ENCODE peak calls at places on chromosome 3, in six cellular contexts. One of them, this sample, is unnamed.

GRCh38 chr3:197124713-197125112 is 95.1 kb upstream of the MELTF start:
- DNase-seq in cardiac muscle cell: peak
- DNase-seq in brain microvascular endothelial cell: no peak
- DNase-seq in progenitor cell of endocrine pancreas: no peak
- DNase-seq in NCI-H226: no peak
- DNase-seq in NCI-H524 treated with DMSO at 0.1 percent for 48 hours: no peak
- DNase-seq in this sample: no peak

GRCh38 chr3:133733226-133733625 is 13.0 kb upstream of the TF start:
- DNase-seq in NCI-H524 treated with DMSO at 0.1 percent for 48 hours: no peak
- DNase-seq in NCI-H226: no peak
- DNase-seq in cardiac muscle cell: no peak
- DNase-seq in brain microvascular endothelial cell: no peak
- DNase-seq in progenitor cell of endocrine pancreas: no peak
- DNase-seq in this sample: no peak

GRCh38 chr3:64533565-64534317 is 154.1 kb downstream of the ADAMTS9 start:
- DNase-seq in progenitor cell of endocrine pancreas: peak
- DNase-seq in NCI-H524 treated with DMSO at 0.1 percent for 48 hours: peak
- DNase-seq in cardiac muscle cell: peak
- DNase-seq in NCI-H226: peak
- DNase-seq in brain microvascular endothelial cell: peak
- DNase-seq in this sample: peak

GRCh38 chr3:17233398-17233800 is 348.6 kb downstream of the PLCL2 start:
- DNase-seq in progenitor cell of endocrine pancreas: no peak
- DNase-seq in cardiac muscle cell: peak
- DNase-seq in NCI-H226: peak
- DNase-seq in NCI-H524 treated with DMSO at 0.1 percent for 48 hours: no peak
- DNase-seq in brain microvascular endothelial cell: peak
- DNase-seq in this sample: no peak

GRCh38 chr3:110625126-110625798 is 446.4 kb upstream of the NECTIN3 start:
- DNase-seq in progenitor cell of endocrine pancreas: no peak
- DNase-seq in brain microvascular endothelial cell: no peak
- DNase-seq in NCI-H226: peak
- DNase-seq in NCI-H524 treated with DMSO at 0.1 percent for 48 hours: no peak
- DNase-seq in cardiac muscle cell: peak
- DNase-seq in this sample: peak

GRCh38 chr3:113264249-113264648 is 52.9 kb downstream of the BOC start:
- DNase-seq in progenitor cell of endocrine pancreas: no peak
- DNase-seq in NCI-H524 treated with DMSO at 0.1 percent for 48 hours: peak
- DNase-seq in NCI-H226: no peak
- DNase-seq in cardiac muscle cell: no peak
- DNase-seq in brain microvascular endothelial cell: no peak
- DNase-seq in this sample: no peak

GRCh38 chr3:48268936-48269551 is 28.1 kb downstream of the ZNF589 start:
- DNase-seq in brain microvascular endothelial cell: no peak
- DNase-seq in progenitor cell of endocrine pancreas: no peak
- DNase-seq in NCI-H226: no peak
- DNase-seq in cardiac muscle cell: peak
- DNase-seq in NCI-H524 treated with DMSO at 0.1 percent for 48 hours: no peak
- DNase-seq in this sample: no peak

GRCh38 chr3:181715601-181716340 is 4.0 kb downstream of the SOX2 start:
- DNase-seq in NCI-H226: no peak
- DNase-seq in progenitor cell of endocrine pancreas: no peak
- DNase-seq in cardiac muscle cell: no peak
- DNase-seq in brain microvascular endothelial cell: no peak
- DNase-seq in NCI-H524 treated with DMSO at 0.1 percent for 48 hours: no peak
- DNase-seq in this sample: no peak

GRCh38 chr3:141632779-141633374 is 105.2 kb upstream of the RNF7 start:
- DNase-seq in NCI-H226: no peak
- DNase-seq in cardiac muscle cell: no peak
- DNase-seq in brain microvascular endothelial cell: no peak
- DNase-seq in progenitor cell of endocrine pancreas: no peak
- DNase-seq in NCI-H524 treated with DMSO at 0.1 percent for 48 hours: no peak
- DNase-seq in this sample: no peak

GRCh38 chr3:102722317-102722716 is 287.5 kb downstream of the ZPLD1 start:
- DNase-seq in NCI-H226: no peak
- DNase-seq in brain microvascular endothelial cell: no peak
- DNase-seq in progenitor cell of endocrine pancreas: no peak
- DNase-seq in cardiac muscle cell: no peak
- DNase-seq in NCI-H524 treated with DMSO at 0.1 percent for 48 hours: no peak
- DNase-seq in this sample: no peak

GRCh38 chr3:98914210-98915080 is 12.9 kb upstream of the DCBLD2 start:
- DNase-seq in NCI-H226: no peak
- DNase-seq in NCI-H524 treated with DMSO at 0.1 percent for 48 hours: no peak
- DNase-seq in progenitor cell of endocrine pancreas: no peak
- DNase-seq in brain microvascular endothelial cell: no peak
- DNase-seq in cardiac muscle cell: no peak
- DNase-seq in this sample: no peak

GRCh38 chr3:27326211-27326948 is 42.8 kb downstream of the NEK10 start:
- DNase-seq in cardiac muscle cell: peak
- DNase-seq in NCI-H226: no peak
- DNase-seq in NCI-H524 treated with DMSO at 0.1 percent for 48 hours: no peak
- DNase-seq in brain microvascular endothelial cell: peak
- DNase-seq in progenitor cell of endocrine pancreas: no peak
- DNase-seq in this sample: no peak

GRCh38 chr3:114120211-114120610 is 58.6 kb downstream of the DRD3 start:
- DNase-seq in brain microvascular endothelial cell: peak
- DNase-seq in progenitor cell of endocrine pancreas: no peak
- DNase-seq in NCI-H226: no peak
- DNase-seq in NCI-H524 treated with DMSO at 0.1 percent for 48 hours: no peak
- DNase-seq in cardiac muscle cell: no peak
- DNase-seq in this sample: no peak

GRCh38 chr3:128875556-128876120 is 3.8 kb upstream of the ACAD9 start:
- DNase-seq in brain microvascular endothelial cell: peak
- DNase-seq in NCI-H524 treated with DMSO at 0.1 percent for 48 hours: peak
- DNase-seq in NCI-H226: no peak
- DNase-seq in progenitor cell of endocrine pancreas: peak
- DNase-seq in cardiac muscle cell: peak
- DNase-seq in this sample: peak

GRCh38 chr3:59135091-59135490 is 85.3 kb upstream of the CFAP20DC start:
- DNase-seq in NCI-H524 treated with DMSO at 0.1 percent for 48 hours: no peak
- DNase-seq in cardiac muscle cell: no peak
- DNase-seq in brain microvascular endothelial cell: no peak
- DNase-seq in progenitor cell of endocrine pancreas: no peak
- DNase-seq in NCI-H226: no peak
- DNase-seq in this sample: no peak

GRCh38 chr3:124834723-124835718 is 52.1 kb downstream of the ITGB5 start:
- DNase-seq in NCI-H524 treated with DMSO at 0.1 percent for 48 hours: peak
- DNase-seq in brain microvascular endothelial cell: peak
- DNase-seq in progenitor cell of endocrine pancreas: peak
- DNase-seq in cardiac muscle cell: peak
- DNase-seq in NCI-H226: peak
- DNase-seq in this sample: peak

This sample was measured in Caco-2.